ENCODE peak calls at places on chromosomes 5 and 9, in four cellular contexts. T is H9, J is A673, B is spleen. U is an unnamed sample.

GRCh38 chr5:98750693-98751092 is 22.8 kb upstream of the RGMB start:
- DNase-seq in T (peak), J (peak), B (no peak), U (peak)

GRCh38 chr5:102823441-102823874 is 68.4 kb downstream of the PAM start:
- DNase-seq in T (no peak), J (peak), B (no peak), U (no peak)

GRCh38 chr5:143554194-143554717 is 150.8 kb upstream of the NR3C1 start:
- DNase-seq in T (no peak), J (no peak), B (no peak), U (no peak)

GRCh38 chr5:100232730-100233129 is 302.4 kb upstream of the FAM174A start:
- DNase-seq in T (no peak), J (no peak), B (no peak), U (no peak)

GRCh38 chr5:72281764-72282499 is 38.1 kb downstream of the MRPS27 start:
- DNase-seq in T (no peak), J (peak), B (no peak), U (no peak)

GRCh38 chr5:84384604-84385575 is at the start of gene EDIL3:
- DNase-seq in T (peak), J (peak), B (peak), U (peak)

GRCh38 chr9:331197-331596 is 116.5 kb downstream of the DOCK8 start:
- DNase-seq in T (no peak), J (no peak), B (no peak), U (peak)

GRCh38 chr9:114016101-114016500 is 62.0 kb downstream of the AMBP start:
- DNase-seq in T (no peak), J (no peak), B (peak), U (peak)

GRCh38 chr5:3102531-3102930 is 351.1 kb upstream of the IRX2 start:
- DNase-seq in T (no peak), J (no peak), B (peak), U (no peak)

GRCh38 chr5:113357696-113358476 is 76.9 kb downstream of the TSSK1B start:
- DNase-seq in T (no peak), J (no peak), B (no peak), U (no peak)